ENCODE peak calls at places on chromosomes 6 and 20, in four cellular contexts. U is lower leg skin, K is non-pigmented ciliary epithelial cell, N is GM04503. E is an unnamed sample.

GRCh38 chr20:58169441-58169840 is 59.0 kb downstream of the ANKRD60 start:
- DNase-seq in U (no peak), K (peak), N (peak), E (no peak)

GRCh38 chr6:42911171-42912021 is 4.5 kb upstream of the PTCRA start:
- DNase-seq in U (no peak), K (no peak), N (no peak), E (no peak)

GRCh38 chr6:47047479-47048411 is 5.6 kb upstream of the ADGRF1 start:
- DNase-seq in U (no peak), K (peak), N (peak), E (peak)

GRCh38 chr6:51533962-51534361 is 553.5 kb downstream of the PKHD1 start:
- DNase-seq in U (no peak), K (no peak), N (no peak), E (no peak)

GRCh38 chr6:54770328-54770727 is 76.2 kb upstream of the FAM83B start:
- DNase-seq in U (no peak), K (no peak), N (no peak), E (no peak)

GRCh38 chr6:31067881-31068737 is 44.3 kb downstream of the C6orf15 start:
- DNase-seq in U (no peak), K (no peak), N (no peak), E (no peak)

GRCh38 chr20:44532248-44532980 is 10.5 kb upstream of the SERINC3 start:
- DNase-seq in U (no peak), K (no peak), N (no peak), E (no peak)

GRCh38 chr6:158066161-158066781 is 84.6 kb downstream of the SYNJ2 start:
- DNase-seq in U (no peak), K (no peak), N (no peak), E (no peak)

GRCh38 chr20:57082546-57082945 is 183.9 kb downstream of the BMP7 start:
- DNase-seq in U (no peak), K (no peak), N (no peak), E (no peak)

GRCh38 chr6:82773061-82773717 is 292.5 kb downstream of the UBE3D start:
- DNase-seq in U (no peak), K (no peak), N (no peak), E (no peak)

GRCh38 chr6:84739866-84740208 is 24.6 kb downstream of the TBX18 start:
- DNase-seq in U (no peak), K (no peak), N (no peak), E (no peak)

GRCh38 chr20:59316911-59317310 is 16.5 kb downstream of the EDN3 start:
- DNase-seq in U (no peak), K (no peak), N (no peak), E (no peak)

GRCh38 chr6:166768761-166769160 is 141.7 kb upstream of the RPS6KA2 start:
- DNase-seq in U (peak), K (no peak), N (no peak), E (no peak)

GRCh38 chr20:40744494-40745175 is 55.6 kb upstream of the MAFB start:
- DNase-seq in U (no peak), K (no peak), N (no peak), E (no peak)

E was measured in T1000.